ENCODE peak calls at places on chromosomes 2 and 18, in eight cellular contexts. D is sigmoid colon, P is left lung, C is right atrium auricular region, H is dorsolateral prefrontal cortex, Q is MM.1S, X is foreskin keratinocyte, K is WERI-Rb-1. I is an unnamed sample. For H3K27me3, the result is how much of the 10 kb centered on the place peaks cover.

GRCh38 chr2:42752299-42752698 is 11.6 kb downstream of the OXER1 start:
- DNase-seq in C (no peak), H (no peak), Q (no peak), K (no peak), X (no peak), D (no peak), P (no peak), I (no peak)

GRCh38 chr18:13378150-13378549 is 159.6 kb downstream of the LDLRAD4 start:
- DNase-seq in X (no peak), D (peak), H (no peak), P (no peak), K (no peak), C (peak), Q (no peak), I (no peak)

GRCh38 chr2:186059096-186059495 is 320.5 kb downstream of the FSIP2 start:
- DNase-seq in C (no peak), D (no peak), X (no peak), H (no peak), Q (no peak), K (no peak), P (no peak), I (no peak)

GRCh38 chr18:69401475-69402218 is 959 bp downstream of the DOK6 start:
- DNase-seq in K (peak), H (no peak), C (no peak), X (peak), P (no peak), D (peak), Q (no peak), I (peak)

GRCh38 chr18:58158459-58158858 is 114.4 kb downstream of the NEDD4L start:
- DNase-seq in X (no peak), K (no peak), D (no peak), C (peak), H (no peak), P (no peak), Q (no peak), I (no peak)

GRCh38 chr2:30436859-30437435 is 10.1 kb upstream of the LCLAT1 start:
- DNase-seq in Q (no peak), H (no peak), K (no peak), P (no peak), X (no peak), D (no peak), C (no peak), I (no peak)

GRCh38 chr2:85743304-85743978 is 10.3 kb upstream of the ATOH8 start:
- DNase-seq in K (no peak), H (no peak), X (no peak), Q (no peak), D (no peak), C (no peak), P (no peak), I (peak)

GRCh38 chr2:146820672-146821071 is 1024.2 kb upstream of the ACVR2A start:
- DNase-seq in H (no peak), C (no peak), Q (no peak), K (no peak), D (no peak), X (peak), P (no peak), I (no peak)

GRCh38 chr2:127100261-127101047 is 6.5 kb downstream of the BIN1 start:
- DNase-seq in K (no peak), P (peak), C (no peak), X (no peak), Q (no peak), H (no peak), D (peak), I (peak)

GRCh38 chr2:30511122-30512083 is 64.4 kb downstream of the LCLAT1 start:
- DNase-seq in Q (no peak), K (no peak), P (no peak), X (no peak), C (peak), D (peak), H (no peak), I (no peak)

GRCh38 chr2:120470717-120471060 is 124.8 kb downstream of the INHBB start:
- DNase-seq in P (no peak), D (peak), C (no peak), X (no peak), K (peak), H (no peak), Q (no peak), I (peak)

GRCh38 chr2:188875104-188875503 is 99.1 kb upstream of the COL3A1 start:
- DNase-seq in D (no peak), K (no peak), Q (no peak), H (no peak), P (no peak), X (no peak), C (no peak), I (no peak)
- H3K27ac ChIP-seq in D (no peak), K (no peak), Q (no peak), H (no peak), P (no peak), X (no peak), C (no peak), I (no peak)

DNA sequence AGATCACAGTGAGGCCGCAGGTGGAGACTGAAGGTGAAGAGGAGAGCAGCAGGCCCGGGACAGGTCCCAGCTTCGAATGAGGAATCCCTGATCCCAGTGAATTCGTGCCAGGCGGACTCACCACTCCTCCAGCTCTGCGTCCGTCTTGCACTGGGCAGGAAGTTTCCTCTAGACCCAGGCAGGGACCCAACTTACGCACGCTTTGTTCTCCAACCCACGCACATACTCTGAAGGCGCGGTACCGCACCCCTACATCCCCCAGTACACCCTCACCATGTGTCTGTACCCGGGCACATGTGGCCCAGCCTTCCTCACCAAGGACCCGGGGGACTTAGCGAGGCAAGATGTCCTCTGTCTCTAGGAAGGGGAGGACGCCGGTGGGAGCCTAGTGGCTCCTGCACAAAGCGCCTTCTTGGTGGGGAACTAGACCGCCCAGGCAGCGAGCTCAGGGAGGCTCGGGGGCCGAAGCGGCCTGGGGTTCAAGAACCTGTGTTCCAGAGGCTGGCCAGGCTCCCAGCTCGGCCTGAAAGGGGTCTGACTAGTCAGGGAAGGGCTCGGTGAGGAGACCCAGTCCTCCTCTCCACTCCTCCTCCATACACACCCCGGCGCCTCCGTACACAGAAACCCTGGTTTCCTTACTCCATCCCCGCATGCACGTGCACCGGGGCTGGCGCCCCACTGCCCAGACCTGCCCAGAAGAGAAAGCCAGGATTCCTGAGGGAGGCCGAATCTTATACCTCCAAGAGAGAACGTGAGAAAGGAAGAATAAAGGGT is 38.3 kb upstream of the ATP6V1B1 start:
- DNase-seq in H (no peak), P (no peak), Q (no peak), X (no peak), K (no peak), C (peak), D (no peak), I (no peak)
- H3K27me3 ChIP-seq in H (half or more), P (half or more), Q (half or more), X (half or more), K (under half), C (under half), D (under half), I (half or more)

GRCh38 chr2:74554821-74555531 is 456 bp downstream of the DOK1 start:
- DNase-seq in H (no peak), C (no peak), X (no peak), K (peak), Q (peak), P (peak), D (peak), I (no peak)
- H3K27ac ChIP-seq in H (peak), C (peak), X (no peak), K (peak), Q (peak), P (peak), D (peak), I (no peak)

DNA sequence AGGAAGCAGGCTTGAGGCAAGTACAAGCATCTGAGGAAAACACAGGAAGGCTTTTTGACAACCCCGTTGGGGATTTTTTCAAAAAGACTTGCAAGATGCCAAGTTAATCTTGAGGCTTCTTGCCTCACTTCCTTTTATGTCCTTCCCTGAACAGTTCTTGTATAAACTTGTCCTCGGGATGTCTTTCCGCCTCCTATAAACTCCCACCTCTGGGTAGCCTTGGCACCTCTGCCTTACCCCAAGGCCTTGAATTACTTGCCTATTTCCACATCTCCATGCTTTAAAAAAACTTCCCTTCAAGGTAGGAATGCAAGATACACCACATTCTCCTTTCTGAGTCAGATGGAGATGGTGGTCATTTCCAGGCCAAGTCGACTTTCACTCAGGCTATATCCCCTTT is 106.4 kb upstream of the RBBP8 start:
- DNase-seq in Q (no peak), X (peak), P (no peak), K (no peak), D (no peak), H (no peak), C (no peak), I (peak)
- H3K27me3 ChIP-seq in Q (under half), X (under half), P (under half), K (under half), D (under half), H (under half), C (under half), I (under half)